ENCODE peak calls at places on chromosome 14, in four cellular contexts. One of them, this sample, is unnamed.

GRCh38 chr14:101761881-101762529 is 496 bp downstream of the PPP2R5C start:
- DNase-seq in brain microvascular endothelial cell: no peak
- DNase-seq in CD8-positive, alpha-beta T cell: peak; percentile 54
- DNase-seq in heart right ventricle: peak; percentile 52
- DNase-seq in this sample: peak; percentile 64

GRCh38 chr14:61476105-61476736 is 154.8 kb downstream of the PRKCH start:
- DNase-seq in CD8-positive, alpha-beta T cell: no peak
- DNase-seq in brain microvascular endothelial cell: no peak
- DNase-seq in heart right ventricle: no peak
- DNase-seq in this sample: no peak

GRCh38 chr14:46325157-46325556 is 326.4 kb downstream of the RPL10L start:
- DNase-seq in brain microvascular endothelial cell: no peak
- DNase-seq in CD8-positive, alpha-beta T cell: no peak
- DNase-seq in heart right ventricle: no peak
- DNase-seq in this sample: no peak

GRCh38 chr14:56144176-56144575 is 26.0 kb downstream of the PELI2 start:
- DNase-seq in heart right ventricle: no peak
- DNase-seq in brain microvascular endothelial cell: no peak
- DNase-seq in CD8-positive, alpha-beta T cell: no peak
- DNase-seq in this sample: no peak

GRCh38 chr14:32324601-32325000 is 4.5 kb upstream of the AKAP6 start:
- DNase-seq in heart right ventricle: no peak
- DNase-seq in brain microvascular endothelial cell: no peak
- DNase-seq in CD8-positive, alpha-beta T cell: no peak
- DNase-seq in this sample: no peak

GRCh38 chr14:95260537-95261440 is 58.9 kb downstream of the CLMN start:
- DNase-seq in brain microvascular endothelial cell: peak; percentile 85
- DNase-seq in heart right ventricle: no peak
- DNase-seq in CD8-positive, alpha-beta T cell: no peak
- DNase-seq in this sample: peak; percentile 65

GRCh38 chr14:99907761-99908652 is 114.8 kb downstream of the EML1 start:
- DNase-seq in heart right ventricle: no peak
- DNase-seq in brain microvascular endothelial cell: no peak
- DNase-seq in CD8-positive, alpha-beta T cell: no peak
- DNase-seq in this sample: no peak

GRCh38 chr14:106094654-106095189 is 568.3 kb downstream of the TMEM121 start:
- DNase-seq in brain microvascular endothelial cell: no peak
- DNase-seq in CD8-positive, alpha-beta T cell: no peak
- DNase-seq in heart right ventricle: no peak
- DNase-seq in this sample: peak; percentile 41

GRCh38 chr14:58296731-58297130 is 1.6 kb upstream of the ARID4A start:
- DNase-seq in heart right ventricle: no peak
- DNase-seq in brain microvascular endothelial cell: no peak
- DNase-seq in CD8-positive, alpha-beta T cell: no peak
- DNase-seq in this sample: no peak
- TF ChIP-seq CTCF in heart right ventricle: no peak
- TF ChIP-seq CTCF in brain microvascular endothelial cell: no peak
- TF ChIP-seq CTCF in CD8-positive, alpha-beta T cell: no peak
- TF ChIP-seq CTCF in this sample: no peak

GRCh38 chr14:29527286-29527685 is 400.4 kb downstream of the PRKD1 start:
- DNase-seq in CD8-positive, alpha-beta T cell: no peak
- DNase-seq in heart right ventricle: no peak
- DNase-seq in brain microvascular endothelial cell: no peak
- DNase-seq in this sample: no peak

GRCh38 chr14:29518335-29518734 is 409.3 kb downstream of the PRKD1 start:
- DNase-seq in brain microvascular endothelial cell: no peak
- DNase-seq in heart right ventricle: no peak
- DNase-seq in CD8-positive, alpha-beta T cell: no peak
- DNase-seq in this sample: no peak

GRCh38 chr14:29521526-29522137 is 406.0 kb downstream of the PRKD1 start:
- DNase-seq in CD8-positive, alpha-beta T cell: no peak
- DNase-seq in heart right ventricle: no peak
- DNase-seq in brain microvascular endothelial cell: no peak
- DNase-seq in this sample: no peak
- TF ChIP-seq CTCF in CD8-positive, alpha-beta T cell: no peak
- TF ChIP-seq CTCF in heart right ventricle: no peak
- TF ChIP-seq CTCF in brain microvascular endothelial cell: peak; percentile 72
- TF ChIP-seq CTCF in this sample: no peak

GRCh38 chr14:23568600-23569310 is 1.2 kb upstream of the AP1G2 start:
- DNase-seq in brain microvascular endothelial cell: no peak
- DNase-seq in CD8-positive, alpha-beta T cell: no peak
- DNase-seq in heart right ventricle: no peak
- DNase-seq in this sample: no peak
- TF ChIP-seq CTCF in brain microvascular endothelial cell: peak; percentile 66
- TF ChIP-seq CTCF in CD8-positive, alpha-beta T cell: no peak
- TF ChIP-seq CTCF in heart right ventricle: peak; percentile 12
- TF ChIP-seq CTCF in this sample: peak; percentile 34

DNA sequence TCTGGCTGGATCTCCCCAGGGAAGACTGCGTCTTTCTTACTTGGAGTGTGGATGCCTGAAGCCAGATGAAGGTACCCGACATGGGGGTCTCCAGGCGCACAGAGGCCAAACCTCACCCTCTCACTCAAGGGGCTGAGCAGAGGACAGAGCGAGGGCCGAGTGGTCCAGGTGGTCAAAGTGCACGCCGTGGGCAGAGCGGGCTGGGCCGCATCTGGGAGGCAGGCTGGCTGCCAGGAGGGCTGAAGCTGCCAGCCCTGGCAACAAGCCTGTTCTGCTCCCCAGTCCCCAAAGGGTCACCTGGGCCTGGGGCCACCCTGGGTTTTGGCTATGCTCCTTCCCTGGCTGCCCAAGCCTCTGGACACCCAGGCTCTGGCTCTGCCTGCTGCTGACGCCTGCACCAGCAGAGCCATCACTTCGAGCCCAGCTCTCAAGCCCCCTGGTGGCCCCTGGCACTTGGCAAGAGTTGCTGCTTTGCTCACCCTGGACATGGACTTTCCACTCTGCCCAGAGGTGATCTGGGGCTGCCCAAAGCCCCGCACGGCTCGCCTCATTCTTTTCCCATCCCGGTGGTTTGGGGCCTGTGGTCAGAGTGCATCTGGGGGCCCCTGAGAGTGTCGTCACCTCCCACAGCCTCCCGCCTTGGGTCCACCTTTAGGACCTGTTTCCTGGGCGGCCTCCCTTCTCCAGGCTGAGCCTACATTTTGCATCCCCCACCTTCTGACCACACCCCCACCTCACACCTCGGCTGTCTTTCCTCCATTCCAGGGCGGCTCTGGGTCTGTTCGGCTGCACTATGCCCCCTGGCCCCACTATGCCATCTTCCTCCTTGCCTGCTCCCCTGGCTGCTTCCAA is 2.8 kb downstream of the ADSS1 start:
- DNase-seq in heart right ventricle: no peak
- DNase-seq in CD8-positive, alpha-beta T cell: no peak
- DNase-seq in brain microvascular endothelial cell: no peak
- DNase-seq in this sample: no peak
- TF ChIP-seq CTCF in heart right ventricle: no peak
- TF ChIP-seq CTCF in CD8-positive, alpha-beta T cell: no peak
- TF ChIP-seq CTCF in brain microvascular endothelial cell: peak; percentile 59
- TF ChIP-seq CTCF in this sample: no peak

GRCh38 chr14:104724981-104725771 is 1.1 kb downstream of the ADSS1 start:
- DNase-seq in heart right ventricle: peak; percentile 76
- DNase-seq in brain microvascular endothelial cell: no peak
- DNase-seq in CD8-positive, alpha-beta T cell: no peak
- DNase-seq in this sample: no peak

GRCh38 chr14:104724407-104724980 is 465 bp downstream of the ADSS1 start:
- DNase-seq in brain microvascular endothelial cell: no peak
- DNase-seq in CD8-positive, alpha-beta T cell: peak; percentile 17
- DNase-seq in heart right ventricle: peak; percentile 79
- DNase-seq in this sample: no peak

GRCh38 chr14:104723651-104724406 is at the start of gene ADSS1:
- DNase-seq in heart right ventricle: peak; percentile 83
- DNase-seq in brain microvascular endothelial cell: no peak
- DNase-seq in CD8-positive, alpha-beta T cell: peak; percentile 58
- DNase-seq in this sample: peak; percentile 95

GRCh38 chr14:104728631-104729030 is 4.6 kb downstream of the ADSS1 start:
- DNase-seq in CD8-positive, alpha-beta T cell: no peak
- DNase-seq in brain microvascular endothelial cell: no peak
- DNase-seq in heart right ventricle: no peak
- DNase-seq in this sample: no peak

GRCh38 chr14:104725772-104726548 is 1.9 kb downstream of the ADSS1 start:
- DNase-seq in brain microvascular endothelial cell: no peak
- DNase-seq in CD8-positive, alpha-beta T cell: no peak
- DNase-seq in heart right ventricle: no peak
- DNase-seq in this sample: no peak
- TF ChIP-seq CTCF in brain microvascular endothelial cell: no peak
- TF ChIP-seq CTCF in CD8-positive, alpha-beta T cell: no peak
- TF ChIP-seq CTCF in heart right ventricle: no peak
- TF ChIP-seq CTCF in this sample: no peak

GRCh38 chr14:51302319-51303030 is 62.4 kb downstream of the TMX1 start:
- DNase-seq in brain microvascular endothelial cell: no peak
- DNase-seq in heart right ventricle: no peak
- DNase-seq in CD8-positive, alpha-beta T cell: no peak
- DNase-seq in this sample: no peak
- TF ChIP-seq CTCF in brain microvascular endothelial cell: no peak
- TF ChIP-seq CTCF in heart right ventricle: no peak
- TF ChIP-seq CTCF in CD8-positive, alpha-beta T cell: no peak
- TF ChIP-seq CTCF in this sample: no peak

GRCh38 chr14:70810621-70811020 is 1.3 kb upstream of the MAP3K9 start:
- DNase-seq in brain microvascular endothelial cell: no peak
- DNase-seq in heart right ventricle: no peak
- DNase-seq in CD8-positive, alpha-beta T cell: no peak
- DNase-seq in this sample: no peak

GRCh38 chr14:70809238-70810214 is at the start of gene MAP3K9:
- DNase-seq in heart right ventricle: peak; percentile 85
- DNase-seq in brain microvascular endothelial cell: peak; percentile 75
- DNase-seq in CD8-positive, alpha-beta T cell: peak; percentile 87
- DNase-seq in this sample: peak; percentile 98

GRCh38 chr14:70811065-70811464 is 1.8 kb upstream of the MAP3K9 start:
- DNase-seq in heart right ventricle: no peak
- DNase-seq in brain microvascular endothelial cell: no peak
- DNase-seq in CD8-positive, alpha-beta T cell: no peak
- DNase-seq in this sample: no peak

GRCh38 chr14:70808023-70808401 is 1.3 kb downstream of the MAP3K9 start:
- DNase-seq in brain microvascular endothelial cell: no peak
- DNase-seq in CD8-positive, alpha-beta T cell: peak; percentile 67
- DNase-seq in heart right ventricle: no peak
- DNase-seq in this sample: peak; percentile 66

GRCh38 chr14:70808402-70809237 is 693 bp downstream of the MAP3K9 start:
- DNase-seq in brain microvascular endothelial cell: no peak
- DNase-seq in CD8-positive, alpha-beta T cell: peak; percentile 49
- DNase-seq in heart right ventricle: peak; percentile 21
- DNase-seq in this sample: peak; percentile 67
- TF ChIP-seq CTCF in brain microvascular endothelial cell: no peak
- TF ChIP-seq CTCF in CD8-positive, alpha-beta T cell: no peak
- TF ChIP-seq CTCF in heart right ventricle: no peak
- TF ChIP-seq CTCF in this sample: no peak

This sample was measured in GM13976.